ENCODE peak calls at places on chromosomes 6 and 20, in six cellular contexts. V is testis, C is transverse colon, S is psoas muscle, A is body of pancreas, Z is HL-60. L is an unnamed sample.

GRCh38 chr6:44593539-44593944 is 206.0 kb downstream of the CDC5L start:
- DNase-seq in V (peak), S (no peak), C (peak), Z (peak), A (peak), L (peak)

GRCh38 chr6:52876056-52876787 is 33.3 kb downstream of the GSTA3 start:
- DNase-seq in V (no peak), A (no peak), C (no peak), S (no peak), Z (no peak), L (no peak)

GRCh38 chr6:88143768-88144167 is 22.4 kb downstream of the CNR1 start:
- DNase-seq in S (no peak), A (no peak), Z (no peak), C (no peak), V (no peak), L (no peak)

GRCh38 chr6:129069006-129069405 is 186.1 kb downstream of the LAMA2 start:
- DNase-seq in S (no peak), V (no peak), C (no peak), Z (no peak), A (no peak), L (no peak)

GRCh38 chr20:21184810-21185209 is 58.9 kb downstream of the KIZ start:
- DNase-seq in V (no peak), Z (no peak), A (no peak), S (no peak), C (no peak), L (no peak)

GRCh38 chr20:12882832-12883506 is 125.8 kb upstream of the SPTLC3 start:
- DNase-seq in A (no peak), C (no peak), V (no peak), Z (no peak), S (no peak), L (no peak)

GRCh38 chr6:5866547-5867051 is 140.1 kb downstream of the NRN1 start:
- DNase-seq in V (no peak), A (no peak), Z (no peak), S (no peak), C (no peak), L (no peak)

GRCh38 chr6:38127284-38127683 is 307.8 kb downstream of the ZFAND3 start:
- DNase-seq in Z (no peak), C (no peak), S (no peak), V (no peak), A (no peak), L (no peak)

GRCh38 chr20:61589055-61589385 is 337.0 kb downstream of the CDH4 start:
- DNase-seq in V (no peak), Z (no peak), A (no peak), S (no peak), C (no peak), L (no peak)

GRCh38 chr6:31575335-31575901 is at the start of gene TNF:
- DNase-seq in Z (peak), V (peak), C (peak), S (peak), A (no peak), L (no peak)

GRCh38 chr20:49483706-49484101 is 1.2 kb upstream of the KCNB1 start:
- DNase-seq in S (no peak), C (no peak), Z (no peak), V (no peak), A (no peak), L (no peak)

GRCh38 chr6:79544299-79544927 is 7.2 kb upstream of the LCA5 start:
- DNase-seq in V (peak), Z (no peak), A (no peak), C (no peak), S (no peak), L (no peak)

GRCh38 chr6:27426045-27426620 is 37.6 kb downstream of the ZNF391 start:
- DNase-seq in Z (no peak), C (no peak), V (no peak), S (no peak), A (no peak), L (no peak)

GRCh38 chr6:156618600-156619205 is 158.5 kb upstream of the ARID1B start:
- DNase-seq in C (no peak), Z (no peak), S (no peak), V (no peak), A (no peak), L (peak)

GRCh38 chr6:118872726-118873125 is 21.2 kb upstream of the ASF1A start:
- DNase-seq in C (no peak), V (no peak), A (no peak), S (no peak), Z (no peak), L (no peak)

GRCh38 chr20:9235518-9235917 is 166.6 kb downstream of the PLCB4 start:
- DNase-seq in Z (no peak), S (no peak), A (no peak), V (no peak), C (no peak), L (no peak)

GRCh38 chr6:40543133-40543532 is 44.0 kb downstream of the LRFN2 start:
- DNase-seq in C (no peak), V (no peak), Z (no peak), A (no peak), S (no peak), L (no peak)

GRCh38 chr6:107936162-107936909 is 21.7 kb downstream of the SEC63 start:
- DNase-seq in S (no peak), C (no peak), V (no peak), Z (no peak), A (no peak), L (no peak)

GRCh38 chr20:8221887-8222419 is 89.9 kb downstream of the PLCB1 start:
- DNase-seq in C (no peak), V (no peak), Z (no peak), S (no peak), A (no peak), L (no peak)

GRCh38 chr20:12051206-12052163 is 133.8 kb downstream of the BTBD3 start:
- DNase-seq in C (no peak), V (no peak), Z (no peak), A (no peak), S (no peak), L (no peak)

GRCh38 chr6:119633461-119633860 is 283.9 kb upstream of the MAN1A1 start:
- DNase-seq in Z (no peak), A (no peak), S (no peak), C (no peak), V (no peak), L (no peak)

GRCh38 chr6:106085984-106086832 is at the start of gene PRDM1:
- DNase-seq in V (peak), S (peak), C (peak), Z (peak), A (peak), L (peak)

GRCh38 chr6:20705741-20706140 is 171.5 kb downstream of the CDKAL1 start:
- DNase-seq in A (no peak), S (no peak), V (no peak), Z (no peak), C (no peak), L (no peak)

GRCh38 chr6:30107756-30108155 is 5.1 kb downstream of the TRIM31 start:
- DNase-seq in A (no peak), C (no peak), Z (no peak), S (no peak), V (no peak), L (no peak)

GRCh38 chr20:31815408-31816188 is 3.6 kb upstream of the MYLK2 start:
- DNase-seq in A (no peak), Z (no peak), V (no peak), S (no peak), C (peak), L (no peak)

GRCh38 chr20:45432294-45432693 is 16.4 kb downstream of the PIGT start:
- DNase-seq in C (no peak), A (no peak), Z (peak), S (no peak), V (no peak), L (no peak)

GRCh38 chr6:47097092-47097945 is 55.2 kb upstream of the ADGRF1 start:
- DNase-seq in S (peak), C (peak), Z (peak), A (peak), V (peak), L (peak)

GRCh38 chr20:45080867-45081616 is 19.9 kb downstream of the KCNS1 start:
- DNase-seq in Z (peak), C (no peak), S (no peak), V (no peak), A (no peak), L (peak)

GRCh38 chr6:156280131-156280530 is 497.0 kb upstream of the ARID1B start:
- DNase-seq in Z (no peak), A (no peak), C (no peak), S (no peak), V (peak), L (peak)

GRCh38 chr6:142459267-142459666 is 157.5 kb downstream of the ADGRG6 start:
- DNase-seq in S (no peak), C (no peak), V (no peak), A (no peak), Z (no peak), L (no peak)

GRCh38 chr6:80174931-80175572 is 68.6 kb downstream of the BCKDHB start:
- DNase-seq in A (no peak), C (no peak), S (no peak), Z (peak), V (no peak), L (no peak)

GRCh38 chr20:41523857-41524256 is 94.3 kb downstream of the CHD6 start:
- DNase-seq in V (no peak), Z (no peak), A (no peak), S (no peak), C (no peak), L (no peak)

GRCh38 chr6:89148016-89148750 is 2.3 kb downstream of the PM20D2 start:
- DNase-seq in C (no peak), Z (no peak), V (no peak), A (no peak), S (no peak), L (no peak)

GRCh38 chr6:44272999-44273566 is 2.8 kb downstream of the TMEM151B start:
- DNase-seq in S (no peak), A (no peak), C (no peak), V (no peak), Z (no peak), L (no peak)

GRCh38 chr6:34514112-34514511 is 42.0 kb downstream of the SPDEF start:
- DNase-seq in A (no peak), Z (no peak), V (no peak), C (no peak), S (no peak), L (no peak)

GRCh38 chr6:25417206-25417605 is 138.0 kb downstream of the CARMIL1 start:
- DNase-seq in S (no peak), C (no peak), A (no peak), V (no peak), Z (no peak), L (no peak)

GRCh38 chr6:3283641-3284435 is 25.1 kb downstream of the PSMG4 start:
- DNase-seq in C (no peak), V (no peak), A (peak), S (no peak), Z (no peak), L (no peak)

GRCh38 chr6:154907293-154907692 is 87.8 kb upstream of the TIAM2 start:
- DNase-seq in C (no peak), V (no peak), A (no peak), Z (no peak), S (no peak), L (no peak)

GRCh38 chr20:4073852-4074741 is 58.7 kb upstream of the RNF24 start:
- DNase-seq in Z (peak), A (no peak), S (no peak), V (no peak), C (no peak), L (no peak)

GRCh38 chr20:4071177-4071723 is 55.9 kb upstream of the RNF24 start:
- DNase-seq in V (no peak), C (no peak), A (no peak), Z (peak), S (no peak), L (no peak)

GRCh38 chr20:4076033-4076432 is 60.7 kb upstream of the RNF24 start:
- DNase-seq in V (no peak), Z (no peak), S (no peak), A (no peak), C (no peak), L (no peak)

GRCh38 chr20:4076671-4077070 is 61.3 kb upstream of the RNF24 start:
- DNase-seq in C (no peak), A (peak), V (no peak), S (no peak), Z (no peak), L (no peak)

DNA sequence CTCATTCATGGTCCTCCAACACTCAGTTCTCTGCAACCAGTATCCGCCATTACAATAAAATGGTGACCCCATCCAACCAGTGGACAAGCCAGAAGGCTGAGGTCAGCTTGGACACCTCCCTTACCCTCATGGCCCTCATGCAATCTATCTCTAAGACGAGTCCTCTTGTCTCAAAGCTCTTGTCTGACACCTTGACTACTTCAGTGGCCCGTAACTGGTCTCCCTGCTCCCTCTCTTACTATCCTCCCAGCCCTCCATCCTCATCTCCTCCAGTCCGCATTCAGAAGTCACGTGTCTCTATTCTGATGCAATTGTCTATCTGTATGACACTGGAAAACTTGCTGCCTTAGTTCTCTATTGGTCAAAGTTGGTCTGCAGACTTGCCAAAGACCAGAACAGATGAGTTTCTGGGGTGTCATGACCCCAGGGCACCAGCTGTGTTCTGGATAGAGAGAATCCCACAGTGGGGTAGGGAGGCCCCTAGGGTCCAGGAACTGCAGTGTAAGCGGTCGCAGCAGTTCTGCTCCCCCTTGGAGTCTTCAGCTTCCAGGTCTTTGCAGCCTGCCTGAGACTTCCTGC is 59.6 kb upstream of the RNF24 start:
- DNase-seq in Z (peak), S (no peak), C (no peak), V (no peak), A (no peak), L (no peak)
- H3K27ac ChIP-seq in Z (peak), S (no peak), C (no peak), V (no peak), A (no peak), L (no peak)

DNA sequence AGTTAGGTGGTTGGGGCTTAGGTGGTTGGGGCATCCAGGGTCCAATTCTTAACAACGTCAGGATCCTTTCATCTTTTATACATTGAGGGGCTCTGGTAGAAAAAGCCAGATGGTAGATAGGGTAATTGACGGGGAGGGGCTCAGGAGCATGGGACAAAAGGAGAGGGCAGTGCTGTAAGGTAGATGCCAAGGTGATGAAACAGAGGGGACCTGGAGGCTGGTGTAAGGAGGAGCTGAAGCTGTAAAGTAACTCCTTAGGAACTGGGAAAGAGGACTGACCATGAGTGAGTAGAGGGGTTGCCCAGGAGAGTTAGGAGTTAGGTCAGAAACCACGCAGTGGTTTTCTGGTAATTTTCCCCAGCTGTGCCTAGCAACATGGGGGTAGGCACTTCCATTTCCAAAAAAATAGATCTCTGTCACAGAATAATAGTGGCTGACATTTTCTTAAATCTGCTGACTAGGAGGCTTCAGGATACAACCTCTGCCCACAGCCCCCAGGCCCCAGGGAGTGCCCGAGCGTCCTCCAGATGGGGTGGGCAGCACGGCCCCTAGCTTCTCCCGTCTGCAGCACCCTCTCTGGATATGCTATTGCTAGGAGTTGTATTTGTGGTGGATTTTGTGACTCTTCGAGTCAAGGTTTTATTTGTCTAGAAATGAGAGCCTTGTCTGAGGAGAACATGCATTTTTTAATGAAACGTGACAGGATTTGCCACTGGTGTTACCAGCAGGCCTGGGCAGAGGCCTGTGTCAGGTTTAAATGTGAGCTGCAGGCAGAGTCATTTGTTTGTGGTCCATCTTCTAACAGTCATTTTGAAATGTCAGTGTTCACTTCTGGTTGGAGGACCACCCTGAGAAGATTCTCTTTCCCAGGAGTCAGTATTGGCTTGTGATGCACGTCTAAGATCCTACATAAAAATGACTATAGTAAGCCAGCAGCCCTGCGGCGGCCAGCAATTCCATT is 44.6 kb downstream of the TULP4 start:
- DNase-seq in V (no peak), S (no peak), C (no peak), Z (no peak), A (no peak), L (no peak)
- H3K27ac ChIP-seq in V (no peak), S (no peak), C (no peak), Z (no peak), A (no peak), L (no peak)

GRCh38 chr6:163709693-163710092 is 295.2 kb downstream of the QKI start:
- DNase-seq in S (no peak), A (no peak), Z (peak), V (no peak), C (no peak), L (no peak)

GRCh38 chr6:163711071-163711470 is 296.6 kb downstream of the QKI start:
- DNase-seq in V (no peak), C (no peak), S (no peak), Z (no peak), A (no peak), L (no peak)

GRCh38 chr6:163711615-163712568 is 297.4 kb downstream of the QKI start:
- DNase-seq in V (peak), C (peak), Z (peak), S (peak), A (peak), L (no peak)

GRCh38 chr6:163709255-163709654 is 294.7 kb downstream of the QKI start:
- DNase-seq in A (no peak), C (no peak), S (no peak), Z (no peak), V (no peak), L (no peak)

GRCh38 chr6:163710552-163710951 is 296.0 kb downstream of the QKI start:
- DNase-seq in Z (peak), V (no peak), A (no peak), S (no peak), C (no peak), L (no peak)
- H3K27ac ChIP-seq in Z (peak), V (no peak), A (no peak), S (peak), C (peak), L (no peak)

DNA sequence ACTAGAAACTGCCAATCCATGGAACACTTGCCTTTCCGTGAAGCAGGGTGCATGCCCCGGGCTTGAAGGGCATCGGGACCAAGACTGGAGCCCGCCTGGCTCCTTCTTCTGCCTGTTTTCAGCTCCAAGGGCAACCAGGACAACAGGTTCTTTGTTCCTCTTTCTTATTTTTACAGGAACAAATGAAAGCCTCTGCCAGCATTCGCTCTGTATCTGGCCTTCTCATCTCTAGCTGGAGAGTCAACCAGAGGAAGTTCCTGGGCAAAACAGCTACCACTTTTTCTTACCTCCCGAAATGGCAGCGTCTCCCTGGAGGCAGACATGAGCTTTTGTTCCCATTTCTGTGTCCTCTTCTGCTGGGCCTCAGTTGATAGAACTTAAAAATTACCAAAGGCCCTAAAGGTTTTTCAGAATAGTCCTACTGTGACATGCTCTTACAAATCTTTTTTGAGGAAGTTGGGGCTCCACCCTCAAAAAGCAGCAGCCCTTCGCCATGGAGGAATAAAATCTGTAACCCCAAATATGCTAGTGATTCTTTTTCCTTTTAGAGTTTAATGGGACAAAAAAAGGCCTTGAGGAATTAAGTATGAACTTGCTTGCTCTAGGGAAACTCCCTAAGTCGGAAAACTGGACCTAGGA is 74.0 kb upstream of the NAA20 start:
- DNase-seq in S (no peak), A (no peak), V (peak), C (no peak), Z (peak), L (no peak)
- H3K27ac ChIP-seq in S (no peak), A (peak), V (peak), C (peak), Z (peak), L (no peak)

GRCh38 chr20:38447251-38447661 is 12.1 kb upstream of the SNHG17 start:
- DNase-seq in C (peak), Z (no peak), S (no peak), A (no peak), V (no peak), L (no peak)
- H3K27ac ChIP-seq in C (peak), Z (peak), S (peak), A (no peak), V (peak), L (peak)